ENCODE peak calls at places on chromosomes 13 and 19, in ten cellular contexts. One of them, this sample, is unnamed.

GRCh38 chr13:29457299-29457698 is 138.2 kb downstream of the SLC7A1 start:
- DNase-seq in NCI-H1105: no peak
- DNase-seq in Karpas-422: no peak
- DNase-seq in endodermal cell: no peak
- DNase-seq in effector CD8-positive, alpha-beta T cell: no peak
- DNase-seq in frontal cortex: no peak
- DNase-seq in AG09319: no peak
- DNase-seq in stimulated activated naive CD8-positive, alpha-beta T cell treated with anti-CD3 and anti-CD28 coated beads, Interleukin-15, Interleukin-2, amounts not matched to agents 100 U/mL and 50 U/mL, for 24 hours: no peak
- DNase-seq in NCI-H2029: no peak
- DNase-seq in HuH-7.5: no peak
- DNase-seq in this sample: no peak

GRCh38 chr19:48466571-48467325 is 2.4 kb upstream of the CYTH2 start:
- DNase-seq in AG09319: no peak
- DNase-seq in stimulated activated naive CD8-positive, alpha-beta T cell treated with anti-CD3 and anti-CD28 coated beads, Interleukin-15, Interleukin-2, amounts not matched to agents 100 U/mL and 50 U/mL, for 24 hours: no peak
- DNase-seq in NCI-H2029: no peak
- DNase-seq in endodermal cell: no peak
- DNase-seq in Karpas-422: no peak
- DNase-seq in frontal cortex: no peak
- DNase-seq in HuH-7.5: no peak
- DNase-seq in effector CD8-positive, alpha-beta T cell: no peak
- DNase-seq in NCI-H1105: peak; percentile 42
- DNase-seq in this sample: no peak

GRCh38 chr19:15260939-15261338 is 28.7 kb upstream of the EPHX3 start:
- DNase-seq in NCI-H1105: no peak
- DNase-seq in Karpas-422: no peak
- DNase-seq in effector CD8-positive, alpha-beta T cell: no peak
- DNase-seq in stimulated activated naive CD8-positive, alpha-beta T cell treated with anti-CD3 and anti-CD28 coated beads, Interleukin-15, Interleukin-2, amounts not matched to agents 100 U/mL and 50 U/mL, for 24 hours: no peak
- DNase-seq in endodermal cell: no peak
- DNase-seq in HuH-7.5: no peak
- DNase-seq in AG09319: no peak
- DNase-seq in NCI-H2029: no peak
- DNase-seq in frontal cortex: no peak
- DNase-seq in this sample: no peak

GRCh38 chr13:40586886-40587285 is 79.6 kb downstream of the FOXO1 start:
- DNase-seq in stimulated activated naive CD8-positive, alpha-beta T cell treated with anti-CD3 and anti-CD28 coated beads, Interleukin-15, Interleukin-2, amounts not matched to agents 100 U/mL and 50 U/mL, for 24 hours: no peak
- DNase-seq in AG09319: no peak
- DNase-seq in HuH-7.5: no peak
- DNase-seq in endodermal cell: no peak
- DNase-seq in NCI-H1105: no peak
- DNase-seq in effector CD8-positive, alpha-beta T cell: no peak
- DNase-seq in NCI-H2029: no peak
- DNase-seq in frontal cortex: no peak
- DNase-seq in Karpas-422: no peak
- DNase-seq in this sample: no peak

GRCh38 chr13:39297023-39297422 is 258.8 kb downstream of the NHLRC3 start:
- DNase-seq in AG09319: no peak
- DNase-seq in endodermal cell: no peak
- DNase-seq in effector CD8-positive, alpha-beta T cell: no peak
- DNase-seq in NCI-H1105: no peak
- DNase-seq in HuH-7.5: no peak
- DNase-seq in NCI-H2029: no peak
- DNase-seq in stimulated activated naive CD8-positive, alpha-beta T cell treated with anti-CD3 and anti-CD28 coated beads, Interleukin-15, Interleukin-2, amounts not matched to agents 100 U/mL and 50 U/mL, for 24 hours: no peak
- DNase-seq in Karpas-422: no peak
- DNase-seq in frontal cortex: no peak
- DNase-seq in this sample: no peak

GRCh38 chr13:40559915-40560314 is 106.5 kb downstream of the FOXO1 start:
- DNase-seq in HuH-7.5: no peak
- DNase-seq in stimulated activated naive CD8-positive, alpha-beta T cell treated with anti-CD3 and anti-CD28 coated beads, Interleukin-15, Interleukin-2, amounts not matched to agents 100 U/mL and 50 U/mL, for 24 hours: no peak
- DNase-seq in NCI-H2029: no peak
- DNase-seq in effector CD8-positive, alpha-beta T cell: no peak
- DNase-seq in endodermal cell: no peak
- DNase-seq in frontal cortex: no peak
- DNase-seq in AG09319: no peak
- DNase-seq in NCI-H1105: no peak
- DNase-seq in Karpas-422: no peak
- DNase-seq in this sample: no peak

GRCh38 chr19:8083141-8083540 is 30.6 kb downstream of the CCL25 start:
- DNase-seq in HuH-7.5: no peak
- DNase-seq in AG09319: no peak
- DNase-seq in effector CD8-positive, alpha-beta T cell: no peak
- DNase-seq in NCI-H1105: no peak
- DNase-seq in frontal cortex: no peak
- DNase-seq in Karpas-422: no peak
- DNase-seq in stimulated activated naive CD8-positive, alpha-beta T cell treated with anti-CD3 and anti-CD28 coated beads, Interleukin-15, Interleukin-2, amounts not matched to agents 100 U/mL and 50 U/mL, for 24 hours: no peak
- DNase-seq in NCI-H2029: no peak
- DNase-seq in endodermal cell: peak; percentile 26
- DNase-seq in this sample: no peak

GRCh38 chr19:1854542-1855039 is 6.3 kb upstream of the REXO1 start:
- DNase-seq in NCI-H1105: no peak
- DNase-seq in Karpas-422: peak; percentile 45
- DNase-seq in HuH-7.5: no peak
- DNase-seq in AG09319: no peak
- DNase-seq in NCI-H2029: no peak
- DNase-seq in frontal cortex: no peak
- DNase-seq in stimulated activated naive CD8-positive, alpha-beta T cell treated with anti-CD3 and anti-CD28 coated beads, Interleukin-15, Interleukin-2, amounts not matched to agents 100 U/mL and 50 U/mL, for 24 hours: no peak
- DNase-seq in endodermal cell: no peak
- DNase-seq in effector CD8-positive, alpha-beta T cell: peak; percentile 27
- DNase-seq in this sample: peak; percentile 73

GRCh38 chr13:32039488-32040013 is 8.0 kb downstream of the FRY start:
- DNase-seq in NCI-H2029: no peak
- DNase-seq in stimulated activated naive CD8-positive, alpha-beta T cell treated with anti-CD3 and anti-CD28 coated beads, Interleukin-15, Interleukin-2, amounts not matched to agents 100 U/mL and 50 U/mL, for 24 hours: no peak
- DNase-seq in HuH-7.5: no peak
- DNase-seq in effector CD8-positive, alpha-beta T cell: no peak
- DNase-seq in NCI-H1105: no peak
- DNase-seq in AG09319: no peak
- DNase-seq in endodermal cell: no peak
- DNase-seq in frontal cortex: no peak
- DNase-seq in Karpas-422: no peak
- DNase-seq in this sample: no peak

GRCh38 chr19:10000171-10000826 is 10.0 kb downstream of the COL5A3 start:
- DNase-seq in HuH-7.5: peak; percentile 86
- DNase-seq in effector CD8-positive, alpha-beta T cell: peak; percentile 52
- DNase-seq in NCI-H1105: peak; percentile 49
- DNase-seq in Karpas-422: peak; percentile 89
- DNase-seq in NCI-H2029: peak; percentile 12
- DNase-seq in AG09319: no peak
- DNase-seq in stimulated activated naive CD8-positive, alpha-beta T cell treated with anti-CD3 and anti-CD28 coated beads, Interleukin-15, Interleukin-2, amounts not matched to agents 100 U/mL and 50 U/mL, for 24 hours: peak; percentile 79
- DNase-seq in frontal cortex: peak; percentile 56
- DNase-seq in endodermal cell: peak; percentile 93
- DNase-seq in this sample: peak; percentile 83